ENCODE peak calls at places on chromosomes 13 and 19, in eight cellular contexts. E, L, K, C, S, I, B and Z are unnamed samples.

GRCh38 chr19:40620161-40620485 is 19.0 kb downstream of the LTBP4 start:
- DNase-seq in E (no peak), L (no peak), K (no peak), C (no peak), S (no peak), I (no peak), B (no peak), Z (no peak)

GRCh38 chr19:19900124-19900523 is 622 bp upstream of the ZNF93 start:
- DNase-seq in E (no peak), L (no peak), K (no peak), C (no peak), S (no peak), I (no peak), B (no peak), Z (no peak)

GRCh38 chr19:56690668-56691067 is 19.1 kb upstream of the ZNF835 start:
- DNase-seq in E (no peak), L (no peak), K (no peak), C (no peak), S (no peak), I (no peak), B (no peak), Z (no peak)

GRCh38 chr13:47480121-47480520 is 521.0 kb downstream of the SUCLA2 start:
- DNase-seq in E (no peak), L (no peak), K (no peak), C (no peak), S (no peak), I (no peak), B (no peak), Z (no peak)

GRCh38 chr13:50410921-50411712 is 395.9 kb downstream of the KCNRG start:
- DNase-seq in E (peak; percentile 28), L (no peak), K (no peak), C (peak; percentile 66), S (no peak), I (no peak), B (no peak), Z (no peak)

GRCh38 chr13:34543836-34544235 is 398.2 kb upstream of the NBEA start:
- DNase-seq in E (no peak), L (no peak), K (no peak), C (no peak), S (no peak), I (no peak), B (no peak), Z (no peak)

GRCh38 chr13:77300176-77301141 is 26.4 kb downstream of the MYCBP2 start:
- DNase-seq in E (no peak), L (no peak), K (no peak), C (no peak), S (no peak), I (no peak), B (no peak), Z (no peak)

GRCh38 chr13:40665061-40665753 is 1.2 kb downstream of the FOXO1 start:
- DNase-seq in E (peak; percentile 31), L (peak; percentile 58), K (no peak), C (peak; percentile 33), S (peak; percentile 45), I (peak; percentile 6), B (no peak), Z (peak; percentile 13)

GRCh38 chr13:30572859-30573275 is 44.9 kb upstream of the USPL1 start:
- DNase-seq in E (no peak), L (no peak), K (no peak), C (peak; percentile 73), S (no peak), I (no peak), B (no peak), Z (no peak)

GRCh38 chr13:40445557-40445990 is 220.9 kb downstream of the FOXO1 start:
- DNase-seq in E (peak; percentile 36), L (peak; percentile 19), K (no peak), C (no peak), S (no peak), I (no peak), B (no peak), Z (no peak)

GRCh38 chr13:103539265-103539664 is 473.0 kb upstream of the SLC10A2 start:
- DNase-seq in E (no peak), L (no peak), K (no peak), C (no peak), S (no peak), I (no peak), B (no peak), Z (no peak)